ENCODE peak calls at places on chromosome 11, in four cellular contexts. T is small intestine, G is germinal center, D is psoas muscle. Y is an unnamed sample.

GRCh38 chr11:44335052-44335894 is 25.3 kb upstream of the ALX4 start:
- DNase-seq in T (no peak), G (no peak), D (no peak), Y (no peak)

GRCh38 chr11:118230088-118230487 is 5.3 kb upstream of the JAML start:
- DNase-seq in T (no peak), G (no peak), D (no peak), Y (no peak)

GRCh38 chr11:62842171-62842717 is 2.9 kb upstream of the WDR74 start:
- DNase-seq in T (no peak), G (peak; percentile 28), D (peak; percentile 34), Y (no peak)

GRCh38 chr11:10982695-10983492 is 125.0 kb upstream of the ZBED5 start:
- DNase-seq in T (no peak), G (no peak), D (no peak), Y (no peak)

GRCh38 chr11:84824624-84825023 is 802.5 kb downstream of the DLG2 start:
- DNase-seq in T (no peak), G (no peak), D (no peak), Y (no peak)

GRCh38 chr11:75615709-75616108 is 53.1 kb downstream of the MAP6 start:
- DNase-seq in T (no peak), G (no peak), D (no peak), Y (no peak)

GRCh38 chr11:134377876-134378275 is 34.2 kb downstream of the B3GAT1 start:
- DNase-seq in T (no peak), G (no peak), D (no peak), Y (no peak)

GRCh38 chr11:69512790-69513189 is 31.3 kb downstream of the LINC01488 start:
- DNase-seq in T (no peak), G (no peak), D (no peak), Y (no peak)

GRCh38 chr11:46492540-46492939 is 101.0 kb upstream of the CHRM4 start:
- DNase-seq in T (peak; percentile 80), G (no peak), D (no peak), Y (no peak)